ENCODE peak calls at places on chromosome 16, in ten cellular contexts. C is ELR; W is substantia nigra; L is NCI-H1694 treated with DMSO at 0.1 percent for 48 hours; O is RKO; Q is activated CD4-positive, alpha-beta T cell treated with anti-CD3 and anti-CD28 coated beads for 48 hours; J is breast epithelium; B is thoracic aorta; S is activated CD4-positive, alpha-beta memory T cell treated with anti-CD3 and anti-CD28 coated beads, Interleukin-2, amount 10 ng/mL, durations not matched to agents 7 days and 5 days; G is stimulated activated CD8-positive, alpha-beta memory T cell treated with anti-CD3 and anti-CD28 coated beads, Interleukin-15, amount 100 ng/mL, for 24 hours. N is an unnamed sample.

GRCh38 chr16:79217375-79218011 is 383.0 kb downstream of the MAF start:
- DNase-seq in C (no peak), W (no peak), L (no peak), O (no peak), Q (peak; percentile 25), J (no peak), B (no peak), S (peak; percentile 54), G (no peak), N (no peak)

GRCh38 chr16:26795184-26795583 is 271.5 kb upstream of the C16orf82 start:
- DNase-seq in C (no peak), W (peak; percentile 10), L (no peak), O (peak; percentile 5), Q (peak; percentile 24), J (no peak), B (no peak), S (peak; percentile 34), G (no peak), N (no peak)

GRCh38 chr16:55508271-55508921 is 476 bp upstream of the LPCAT2 start:
- DNase-seq in C (no peak), W (no peak), L (no peak), O (no peak), Q (no peak), J (no peak), B (no peak), S (no peak), G (no peak), N (no peak)

GRCh38 chr16:22370038-22370541 is 4.3 kb downstream of the CDR2 start:
- DNase-seq in C (peak; percentile 64), W (no peak), L (no peak), O (peak; percentile 63), Q (no peak), J (no peak), B (no peak), S (no peak), G (no peak), N (no peak)

GRCh38 chr16:57500578-57501111 is 14.4 kb upstream of the DOK4 start:
- DNase-seq in C (no peak), W (no peak), L (no peak), O (no peak), Q (peak; percentile 21), J (no peak), B (no peak), S (peak; percentile 27), G (no peak), N (no peak)

GRCh38 chr16:51818342-51818944 is 667.4 kb upstream of the SALL1 start:
- DNase-seq in C (peak; percentile 51), W (peak; percentile 11), L (peak; percentile 49), O (no peak), Q (peak; percentile 48), J (no peak), B (no peak), S (no peak), G (no peak), N (no peak)

GRCh38 chr16:5604770-5605169 is 507.2 kb upstream of the EEF2KMT start:
- DNase-seq in C (no peak), W (no peak), L (peak; percentile 0), O (peak; percentile 74), Q (peak; percentile 18), J (no peak), B (no peak), S (no peak), G (no peak), N (no peak)

GRCh38 chr16:1363501-1364041 is 11.8 kb downstream of the GNPTG start:
- DNase-seq in C (peak; percentile 38), W (peak; percentile 10), L (peak; percentile 4), O (no peak), Q (peak; percentile 83), J (peak; percentile 69), B (no peak), S (peak; percentile 77), G (peak; percentile 41), N (no peak)

GRCh38 chr16:20870122-20870521 is 30.0 kb downstream of the DCUN1D3 start:
- DNase-seq in C (no peak), W (no peak), L (no peak), O (no peak), Q (no peak), J (no peak), B (no peak), S (no peak), G (no peak), N (no peak)

GRCh38 chr16:89954462-89954861 is 5.9 kb downstream of the DEF8 start:
- DNase-seq in C (no peak), W (no peak), L (no peak), O (no peak), Q (no peak), J (no peak), B (no peak), S (no peak), G (no peak), N (no peak)

GRCh38 chr16:17803625-17804410 is 333.1 kb upstream of the XYLT1 start:
- DNase-seq in C (peak; percentile 74), W (no peak), L (no peak), O (peak; percentile 30), Q (no peak), J (no peak), B (no peak), S (no peak), G (no peak), N (no peak)

GRCh38 chr16:58678716-58679115 is 5.9 kb downstream of the SLC38A7 start:
- DNase-seq in C (peak; percentile 43), W (peak; percentile 69), L (no peak), O (peak; percentile 49), Q (peak; percentile 14), J (peak; percentile 61), B (no peak), S (no peak), G (no peak), N (no peak)

GRCh38 chr16:84283314-84284167 is 11.1 kb upstream of the WFDC1 start:
- DNase-seq in C (no peak), W (no peak), L (no peak), O (no peak), Q (no peak), J (no peak), B (no peak), S (no peak), G (no peak), N (no peak)

GRCh38 chr16:3097266-3097665 is 1.8 kb downstream of the ZSCAN10 start:
- DNase-seq in C (no peak), W (no peak), L (no peak), O (no peak), Q (no peak), J (no peak), B (no peak), S (no peak), G (no peak), N (no peak)

GRCh38 chr16:1152651-1153259 is at the start of gene CACNA1H:
- DNase-seq in C (no peak), W (no peak), L (no peak), O (no peak), Q (peak; percentile 62), J (no peak), B (no peak), S (peak; percentile 45), G (peak; percentile 18), N (no peak)

GRCh38 chr16:13102401-13102800 is 201.0 kb downstream of the SHISA9 start:
- DNase-seq in C (no peak), W (no peak), L (no peak), O (no peak), Q (no peak), J (no peak), B (no peak), S (no peak), G (no peak), N (no peak)

GRCh38 chr16:66881964-66882508 is 1.7 kb downstream of the PDP2 start:
- DNase-seq in C (no peak), W (no peak), L (no peak), O (no peak), Q (no peak), J (no peak), B (no peak), S (no peak), G (no peak), N (no peak)

GRCh38 chr16:6946106-6946505 is 386.5 kb upstream of the RBFOX1 start:
- DNase-seq in C (no peak), W (no peak), L (no peak), O (no peak), Q (no peak), J (no peak), B (no peak), S (no peak), G (no peak), N (no peak)

GRCh38 chr16:87218281-87219055 is 98.7 kb downstream of the C16orf95 start:
- DNase-seq in C (no peak), W (no peak), L (no peak), O (no peak), Q (no peak), J (no peak), B (no peak), S (no peak), G (no peak), N (no peak)

GRCh38 chr16:75301804-75302203 is 50.4 kb upstream of the BCAR1 start:
- DNase-seq in C (no peak), W (no peak), L (no peak), O (no peak), Q (no peak), J (no peak), B (no peak), S (no peak), G (no peak), N (no peak)

GRCh38 chr16:67928561-67929364 is 2.9 kb downstream of the CTRL start:
- DNase-seq in C (peak; percentile 75), W (peak; percentile 74), L (peak; percentile 46), O (peak; percentile 68), Q (peak; percentile 86), J (peak; percentile 69), B (no peak), S (peak; percentile 82), G (peak; percentile 45), N (no peak)